ENCODE peak calls at places on chromosome X, in four cellular contexts. One of them, this sample, is unnamed.

GRCh38 chrX:111869639-111870034 is 6.3 kb upstream of the TRPC5OS start:
- DNase-seq in type B pancreatic cell: no peak
- DNase-seq in activated CD8-positive, alpha-beta T cell treated with anti-CD3 and anti-CD28 coated beads for 36 hours: peak
- DNase-seq in CD4-positive, alpha-beta T cell: no peak
- DNase-seq in this sample: peak

GRCh38 chrX:11064851-11065600 is 46.1 kb upstream of the HCCS start:
- DNase-seq in CD4-positive, alpha-beta T cell: no peak
- DNase-seq in type B pancreatic cell: no peak
- DNase-seq in activated CD8-positive, alpha-beta T cell treated with anti-CD3 and anti-CD28 coated beads for 36 hours: no peak
- DNase-seq in this sample: no peak

GRCh38 chrX:110082156-110082555 is 79.2 kb downstream of the TMEM164 start:
- DNase-seq in CD4-positive, alpha-beta T cell: no peak
- DNase-seq in activated CD8-positive, alpha-beta T cell treated with anti-CD3 and anti-CD28 coated beads for 36 hours: no peak
- DNase-seq in type B pancreatic cell: no peak
- DNase-seq in this sample: no peak

GRCh38 chrX:123223409-123223808 is 39.3 kb downstream of the GRIA3 start:
- DNase-seq in type B pancreatic cell: no peak
- DNase-seq in CD4-positive, alpha-beta T cell: no peak
- DNase-seq in activated CD8-positive, alpha-beta T cell treated with anti-CD3 and anti-CD28 coated beads for 36 hours: no peak
- DNase-seq in this sample: no peak

GRCh38 chrX:39416547-39417262 is 615.4 kb downstream of the MID1IP1 start:
- DNase-seq in type B pancreatic cell: no peak
- DNase-seq in activated CD8-positive, alpha-beta T cell treated with anti-CD3 and anti-CD28 coated beads for 36 hours: no peak
- DNase-seq in CD4-positive, alpha-beta T cell: no peak
- DNase-seq in this sample: no peak

GRCh38 chrX:153517421-153517820 is at the start of gene ATP2B3:
- DNase-seq in type B pancreatic cell: no peak
- DNase-seq in activated CD8-positive, alpha-beta T cell treated with anti-CD3 and anti-CD28 coated beads for 36 hours: no peak
- DNase-seq in CD4-positive, alpha-beta T cell: no peak
- DNase-seq in this sample: no peak

GRCh38 chrX:72306851-72307645 is 1.3 kb upstream of the CITED1 start:
- DNase-seq in CD4-positive, alpha-beta T cell: no peak
- DNase-seq in type B pancreatic cell: no peak
- DNase-seq in activated CD8-positive, alpha-beta T cell treated with anti-CD3 and anti-CD28 coated beads for 36 hours: peak
- DNase-seq in this sample: no peak

GRCh38 chrX:137072396-137072795 is 38.6 kb upstream of the GPR101 start:
- DNase-seq in CD4-positive, alpha-beta T cell: no peak
- DNase-seq in type B pancreatic cell: no peak
- DNase-seq in activated CD8-positive, alpha-beta T cell treated with anti-CD3 and anti-CD28 coated beads for 36 hours: no peak
- DNase-seq in this sample: no peak

GRCh38 chrX:19848110-19848509 is 39.3 kb downstream of the SH3KBP1 start:
- DNase-seq in CD4-positive, alpha-beta T cell: no peak
- DNase-seq in activated CD8-positive, alpha-beta T cell treated with anti-CD3 and anti-CD28 coated beads for 36 hours: no peak
- DNase-seq in type B pancreatic cell: no peak
- DNase-seq in this sample: no peak

GRCh38 chrX:12412561-12412960 is 274.3 kb downstream of the FRMPD4 start:
- DNase-seq in CD4-positive, alpha-beta T cell: no peak
- DNase-seq in type B pancreatic cell: no peak
- DNase-seq in activated CD8-positive, alpha-beta T cell treated with anti-CD3 and anti-CD28 coated beads for 36 hours: no peak
- DNase-seq in this sample: no peak

GRCh38 chrX:17968367-17968766 is 107.3 kb upstream of the RAI2 start:
- DNase-seq in CD4-positive, alpha-beta T cell: no peak
- DNase-seq in type B pancreatic cell: no peak
- DNase-seq in activated CD8-positive, alpha-beta T cell treated with anti-CD3 and anti-CD28 coated beads for 36 hours: no peak
- DNase-seq in this sample: no peak

GRCh38 chrX:107551546-107551945 is 76.8 kb upstream of the PRPS1 start:
- DNase-seq in activated CD8-positive, alpha-beta T cell treated with anti-CD3 and anti-CD28 coated beads for 36 hours: no peak
- DNase-seq in CD4-positive, alpha-beta T cell: no peak
- DNase-seq in type B pancreatic cell: no peak
- DNase-seq in this sample: no peak

GRCh38 chrX:68822641-68823410 is 6.0 kb upstream of the EFNB1 start:
- DNase-seq in CD4-positive, alpha-beta T cell: no peak
- DNase-seq in activated CD8-positive, alpha-beta T cell treated with anti-CD3 and anti-CD28 coated beads for 36 hours: peak
- DNase-seq in type B pancreatic cell: no peak
- DNase-seq in this sample: no peak

DNA sequence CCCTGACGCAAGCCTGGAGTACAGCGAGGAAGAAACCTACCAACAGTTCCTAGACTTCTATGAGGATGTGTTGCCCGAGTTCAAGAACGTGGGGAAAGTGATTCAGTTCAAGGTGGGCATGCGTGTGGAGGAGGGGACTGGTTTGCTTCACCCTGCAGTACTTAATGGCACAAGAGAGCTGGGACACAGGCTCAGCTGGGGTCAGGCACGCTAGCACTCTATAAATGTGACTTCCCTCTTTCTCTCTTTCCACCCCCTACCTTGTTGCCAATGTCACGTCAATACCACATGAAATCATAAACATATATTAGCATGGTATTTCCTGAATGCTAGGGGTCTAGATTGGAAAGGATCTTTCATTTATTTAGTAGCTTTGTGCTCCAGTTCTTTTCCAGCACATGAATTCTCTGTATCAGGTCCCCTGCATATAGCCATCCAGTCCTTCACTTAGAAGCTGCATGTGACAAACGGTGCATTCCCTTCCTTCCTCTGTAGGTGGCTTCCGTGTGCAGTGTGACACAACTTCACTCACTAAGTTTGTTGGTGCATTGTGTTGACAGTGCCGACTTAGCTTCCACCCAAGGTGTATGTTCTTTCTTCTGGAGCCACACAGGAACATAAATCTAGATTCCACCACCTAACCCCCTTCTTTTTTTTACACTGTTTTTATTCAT is 25.6 kb downstream of the ZRSR2 start:
- DNase-seq in type B pancreatic cell: no peak
- DNase-seq in CD4-positive, alpha-beta T cell: peak
- DNase-seq in activated CD8-positive, alpha-beta T cell treated with anti-CD3 and anti-CD28 coated beads for 36 hours: peak
- DNase-seq in this sample: no peak
- TF ChIP-seq CTCF in type B pancreatic cell: peak
- TF ChIP-seq CTCF in CD4-positive, alpha-beta T cell: peak
- TF ChIP-seq CTCF in activated CD8-positive, alpha-beta T cell treated with anti-CD3 and anti-CD28 coated beads for 36 hours: peak
- TF ChIP-seq CTCF in this sample: peak

GRCh38 chrX:30275498-30275897 is 28.6 kb downstream of the MAGEB1 start:
- DNase-seq in type B pancreatic cell: no peak
- DNase-seq in CD4-positive, alpha-beta T cell: no peak
- DNase-seq in activated CD8-positive, alpha-beta T cell treated with anti-CD3 and anti-CD28 coated beads for 36 hours: no peak
- DNase-seq in this sample: no peak
- TF ChIP-seq CTCF in type B pancreatic cell: peak
- TF ChIP-seq CTCF in CD4-positive, alpha-beta T cell: no peak
- TF ChIP-seq CTCF in activated CD8-positive, alpha-beta T cell treated with anti-CD3 and anti-CD28 coated beads for 36 hours: no peak
- TF ChIP-seq CTCF in this sample: peak

DNA sequence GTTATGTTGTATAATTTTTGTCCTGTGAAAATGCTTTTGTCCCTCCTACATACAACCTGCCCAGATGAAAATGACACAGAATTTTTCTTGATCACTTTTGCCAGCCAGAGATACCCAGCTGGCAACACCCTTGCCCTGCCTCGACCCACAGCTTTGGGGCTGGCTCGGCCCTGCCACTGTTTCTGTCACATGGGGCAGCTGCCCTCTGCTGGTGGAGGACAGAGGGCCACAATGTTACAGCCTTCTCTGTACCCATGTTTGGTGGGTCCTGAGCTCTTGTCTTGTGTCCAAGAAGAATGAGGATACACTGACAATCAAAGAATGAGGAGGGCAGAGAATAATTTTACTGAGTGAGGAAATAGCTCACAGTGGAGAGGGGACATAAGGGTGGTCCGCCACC is 31.1 kb downstream of the BMP15 start:
- DNase-seq in CD4-positive, alpha-beta T cell: no peak
- DNase-seq in type B pancreatic cell: no peak
- DNase-seq in activated CD8-positive, alpha-beta T cell treated with anti-CD3 and anti-CD28 coated beads for 36 hours: peak
- DNase-seq in this sample: no peak
- TF ChIP-seq CTCF in CD4-positive, alpha-beta T cell: no peak
- TF ChIP-seq CTCF in type B pancreatic cell: peak
- TF ChIP-seq CTCF in activated CD8-positive, alpha-beta T cell treated with anti-CD3 and anti-CD28 coated beads for 36 hours: no peak
- TF ChIP-seq CTCF in this sample: peak

GRCh38 chrX:135923353-135923752 is 29.8 kb downstream of the SAGE1 start:
- DNase-seq in type B pancreatic cell: no peak
- DNase-seq in activated CD8-positive, alpha-beta T cell treated with anti-CD3 and anti-CD28 coated beads for 36 hours: no peak
- DNase-seq in CD4-positive, alpha-beta T cell: no peak
- DNase-seq in this sample: no peak
- TF ChIP-seq CTCF in type B pancreatic cell: no peak
- TF ChIP-seq CTCF in activated CD8-positive, alpha-beta T cell treated with anti-CD3 and anti-CD28 coated beads for 36 hours: no peak
- TF ChIP-seq CTCF in CD4-positive, alpha-beta T cell: no peak
- TF ChIP-seq CTCF in this sample: no peak

DNA sequence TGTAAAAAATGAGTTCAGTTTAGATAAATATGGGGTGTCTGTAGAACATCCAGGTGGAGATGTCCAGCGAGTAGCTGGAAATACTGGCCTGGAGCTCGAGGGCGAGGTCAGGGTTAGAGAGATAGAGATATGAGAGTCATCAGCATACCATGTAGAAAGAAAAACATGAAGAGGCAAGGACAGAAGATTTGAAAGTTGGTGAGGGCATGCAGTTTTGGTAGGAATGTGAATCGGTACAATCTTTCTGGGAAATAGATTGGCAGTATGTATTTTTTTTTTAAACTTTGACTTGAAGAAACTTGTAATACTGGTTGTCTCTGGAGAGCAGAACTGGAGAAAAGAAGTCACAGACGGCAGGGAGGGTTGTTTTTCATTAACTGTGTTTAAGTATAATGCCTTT is 2.4 kb upstream of the SNX12 start:
- DNase-seq in CD4-positive, alpha-beta T cell: no peak
- DNase-seq in activated CD8-positive, alpha-beta T cell treated with anti-CD3 and anti-CD28 coated beads for 36 hours: no peak
- DNase-seq in type B pancreatic cell: no peak
- DNase-seq in this sample: no peak
- TF ChIP-seq CTCF in CD4-positive, alpha-beta T cell: no peak
- TF ChIP-seq CTCF in activated CD8-positive, alpha-beta T cell treated with anti-CD3 and anti-CD28 coated beads for 36 hours: no peak
- TF ChIP-seq CTCF in type B pancreatic cell: no peak
- TF ChIP-seq CTCF in this sample: no peak